ENCODE peak calls at places on chromosome 12, in six cellular contexts. One of them, this sample, is unnamed.

GRCh38 chr12:49069507-49070346 is at the start of gene RHEBL1:
- DNase-seq in EH: peak; percentile 97
- DNase-seq in progenitor cell of endocrine pancreas: peak; percentile 98
- DNase-seq in activated T-cell treated with anti-CD3 and anti-CD28 coated beads for 1 hour: peak; percentile 96
- DNase-seq in activated CD8-positive, alpha-beta memory T cell treated with anti-CD3 and anti-CD28 coated beads for 1 hour: peak; percentile 96
- DNase-seq in small intestine: peak; percentile 99
- DNase-seq in this sample: peak; percentile 100

GRCh38 chr12:11136075-11136474 is 1.6 kb upstream of the TAS2R30 start:
- DNase-seq in EH: no peak
- DNase-seq in progenitor cell of endocrine pancreas: no peak
- DNase-seq in activated T-cell treated with anti-CD3 and anti-CD28 coated beads for 1 hour: no peak
- DNase-seq in activated CD8-positive, alpha-beta memory T cell treated with anti-CD3 and anti-CD28 coated beads for 1 hour: no peak
- DNase-seq in small intestine: no peak
- DNase-seq in this sample: no peak

GRCh38 chr12:94560416-94561221 is 89.7 kb downstream of the TMCC3 start:
- DNase-seq in EH: peak; percentile 3
- DNase-seq in progenitor cell of endocrine pancreas: no peak
- DNase-seq in activated T-cell treated with anti-CD3 and anti-CD28 coated beads for 1 hour: no peak
- DNase-seq in activated CD8-positive, alpha-beta memory T cell treated with anti-CD3 and anti-CD28 coated beads for 1 hour: no peak
- DNase-seq in small intestine: peak; percentile 49
- DNase-seq in this sample: peak; percentile 72

GRCh38 chr12:101209319-101210302 is at the start of gene SLC5A8:
- DNase-seq in EH: no peak
- DNase-seq in progenitor cell of endocrine pancreas: peak; percentile 11
- DNase-seq in activated T-cell treated with anti-CD3 and anti-CD28 coated beads for 1 hour: no peak
- DNase-seq in activated CD8-positive, alpha-beta memory T cell treated with anti-CD3 and anti-CD28 coated beads for 1 hour: no peak
- DNase-seq in small intestine: no peak
- DNase-seq in this sample: peak; percentile 78

GRCh38 chr12:74322792-74323191 is 214.8 kb upstream of the ATXN7L3B start:
- DNase-seq in EH: no peak
- DNase-seq in progenitor cell of endocrine pancreas: no peak
- DNase-seq in activated T-cell treated with anti-CD3 and anti-CD28 coated beads for 1 hour: no peak
- DNase-seq in activated CD8-positive, alpha-beta memory T cell treated with anti-CD3 and anti-CD28 coated beads for 1 hour: no peak
- DNase-seq in small intestine: no peak
- DNase-seq in this sample: no peak

GRCh38 chr12:101459642-101460346 is 15.3 kb upstream of the SPIC start:
- DNase-seq in EH: peak; percentile 6
- DNase-seq in progenitor cell of endocrine pancreas: no peak
- DNase-seq in activated T-cell treated with anti-CD3 and anti-CD28 coated beads for 1 hour: no peak
- DNase-seq in activated CD8-positive, alpha-beta memory T cell treated with anti-CD3 and anti-CD28 coated beads for 1 hour: no peak
- DNase-seq in small intestine: peak; percentile 60
- DNase-seq in this sample: no peak

GRCh38 chr12:109693160-109693559 is 20.5 kb upstream of the FAM222A start:
- DNase-seq in EH: no peak
- DNase-seq in progenitor cell of endocrine pancreas: no peak
- DNase-seq in activated T-cell treated with anti-CD3 and anti-CD28 coated beads for 1 hour: no peak
- DNase-seq in activated CD8-positive, alpha-beta memory T cell treated with anti-CD3 and anti-CD28 coated beads for 1 hour: no peak
- DNase-seq in small intestine: no peak
- DNase-seq in this sample: no peak

GRCh38 chr12:119115296-119115905 is 63.3 kb upstream of the HSPB8 start:
- DNase-seq in EH: peak; percentile 45
- DNase-seq in progenitor cell of endocrine pancreas: peak; percentile 54
- DNase-seq in activated T-cell treated with anti-CD3 and anti-CD28 coated beads for 1 hour: no peak
- DNase-seq in activated CD8-positive, alpha-beta memory T cell treated with anti-CD3 and anti-CD28 coated beads for 1 hour: no peak
- DNase-seq in small intestine: peak; percentile 26
- DNase-seq in this sample: no peak

GRCh38 chr12:112905451-112906089 is 1.2 kb upstream of the OAS1 start:
- DNase-seq in EH: no peak
- DNase-seq in progenitor cell of endocrine pancreas: no peak
- DNase-seq in activated T-cell treated with anti-CD3 and anti-CD28 coated beads for 1 hour: no peak
- DNase-seq in activated CD8-positive, alpha-beta memory T cell treated with anti-CD3 and anti-CD28 coated beads for 1 hour: no peak
- DNase-seq in small intestine: peak; percentile 46
- DNase-seq in this sample: no peak

GRCh38 chr12:50201987-50202521 is 34.9 kb upstream of the CERS5 start:
- DNase-seq in EH: peak; percentile 99
- DNase-seq in progenitor cell of endocrine pancreas: no peak
- DNase-seq in activated T-cell treated with anti-CD3 and anti-CD28 coated beads for 1 hour: no peak
- DNase-seq in activated CD8-positive, alpha-beta memory T cell treated with anti-CD3 and anti-CD28 coated beads for 1 hour: no peak
- DNase-seq in small intestine: peak; percentile 57
- DNase-seq in this sample: no peak

GRCh38 chr12:124898200-124898950 is 16.1 kb downstream of the UBC start:
- DNase-seq in EH: peak; percentile 46
- DNase-seq in progenitor cell of endocrine pancreas: no peak
- DNase-seq in activated T-cell treated with anti-CD3 and anti-CD28 coated beads for 1 hour: peak; percentile 48
- DNase-seq in activated CD8-positive, alpha-beta memory T cell treated with anti-CD3 and anti-CD28 coated beads for 1 hour: peak; percentile 44
- DNase-seq in small intestine: peak; percentile 69
- DNase-seq in this sample: no peak

GRCh38 chr12:89883630-89884364 is 175.2 kb upstream of the ATP2B1 start:
- DNase-seq in EH: no peak
- DNase-seq in progenitor cell of endocrine pancreas: no peak
- DNase-seq in activated T-cell treated with anti-CD3 and anti-CD28 coated beads for 1 hour: no peak
- DNase-seq in activated CD8-positive, alpha-beta memory T cell treated with anti-CD3 and anti-CD28 coated beads for 1 hour: no peak
- DNase-seq in small intestine: no peak
- DNase-seq in this sample: no peak

GRCh38 chr12:105596731-105597130 is 266.2 kb downstream of the C12orf75 start:
- DNase-seq in EH: no peak
- DNase-seq in progenitor cell of endocrine pancreas: no peak
- DNase-seq in activated T-cell treated with anti-CD3 and anti-CD28 coated beads for 1 hour: no peak
- DNase-seq in activated CD8-positive, alpha-beta memory T cell treated with anti-CD3 and anti-CD28 coated beads for 1 hour: no peak
- DNase-seq in small intestine: no peak
- DNase-seq in this sample: no peak

GRCh38 chr12:30877110-30877875 is 49.3 kb upstream of the TSPAN11 start:
- DNase-seq in EH: no peak
- DNase-seq in progenitor cell of endocrine pancreas: no peak
- DNase-seq in activated T-cell treated with anti-CD3 and anti-CD28 coated beads for 1 hour: no peak
- DNase-seq in activated CD8-positive, alpha-beta memory T cell treated with anti-CD3 and anti-CD28 coated beads for 1 hour: no peak
- DNase-seq in small intestine: peak; percentile 6
- DNase-seq in this sample: no peak

GRCh38 chr12:31589896-31590729 is 823 bp downstream of the DENND5B start:
- DNase-seq in EH: peak; percentile 69
- DNase-seq in progenitor cell of endocrine pancreas: peak; percentile 75
- DNase-seq in activated T-cell treated with anti-CD3 and anti-CD28 coated beads for 1 hour: no peak
- DNase-seq in activated CD8-positive, alpha-beta memory T cell treated with anti-CD3 and anti-CD28 coated beads for 1 hour: peak; percentile 3
- DNase-seq in small intestine: peak; percentile 91
- DNase-seq in this sample: peak; percentile 92

GRCh38 chr12:11705010-11705409 is 55.5 kb downstream of the ETV6 start:
- DNase-seq in EH: peak; percentile 90
- DNase-seq in progenitor cell of endocrine pancreas: no peak
- DNase-seq in activated T-cell treated with anti-CD3 and anti-CD28 coated beads for 1 hour: no peak
- DNase-seq in activated CD8-positive, alpha-beta memory T cell treated with anti-CD3 and anti-CD28 coated beads for 1 hour: no peak
- DNase-seq in small intestine: no peak
- DNase-seq in this sample: no peak

GRCh38 chr12:50187084-50187900 is 20.1 kb upstream of the CERS5 start:
- DNase-seq in EH: peak; percentile 97
- DNase-seq in progenitor cell of endocrine pancreas: no peak
- DNase-seq in activated T-cell treated with anti-CD3 and anti-CD28 coated beads for 1 hour: no peak
- DNase-seq in activated CD8-positive, alpha-beta memory T cell treated with anti-CD3 and anti-CD28 coated beads for 1 hour: no peak
- DNase-seq in small intestine: no peak
- DNase-seq in this sample: no peak

GRCh38 chr12:105334568-105334967 is 4.1 kb downstream of the C12orf75 start:
- DNase-seq in EH: peak; percentile 78
- DNase-seq in progenitor cell of endocrine pancreas: no peak
- DNase-seq in activated T-cell treated with anti-CD3 and anti-CD28 coated beads for 1 hour: no peak
- DNase-seq in activated CD8-positive, alpha-beta memory T cell treated with anti-CD3 and anti-CD28 coated beads for 1 hour: no peak
- DNase-seq in small intestine: no peak
- DNase-seq in this sample: no peak

GRCh38 chr12:98893601-98894411 is 248.7 kb downstream of the APAF1 start:
- DNase-seq in EH: no peak
- DNase-seq in progenitor cell of endocrine pancreas: no peak
- DNase-seq in activated T-cell treated with anti-CD3 and anti-CD28 coated beads for 1 hour: no peak
- DNase-seq in activated CD8-positive, alpha-beta memory T cell treated with anti-CD3 and anti-CD28 coated beads for 1 hour: no peak
- DNase-seq in small intestine: no peak
- DNase-seq in this sample: no peak

GRCh38 chr12:12024958-12025682 is 45.6 kb upstream of the BCL2L14 start:
- DNase-seq in EH: no peak
- DNase-seq in progenitor cell of endocrine pancreas: no peak
- DNase-seq in activated T-cell treated with anti-CD3 and anti-CD28 coated beads for 1 hour: no peak
- DNase-seq in activated CD8-positive, alpha-beta memory T cell treated with anti-CD3 and anti-CD28 coated beads for 1 hour: no peak
- DNase-seq in small intestine: no peak
- DNase-seq in this sample: no peak

GRCh38 chr12:110750784-110751461 is 8.2 kb upstream of the PPP1CC start:
- DNase-seq in EH: peak; percentile 55
- DNase-seq in progenitor cell of endocrine pancreas: no peak
- DNase-seq in activated T-cell treated with anti-CD3 and anti-CD28 coated beads for 1 hour: no peak
- DNase-seq in activated CD8-positive, alpha-beta memory T cell treated with anti-CD3 and anti-CD28 coated beads for 1 hour: no peak
- DNase-seq in small intestine: no peak
- DNase-seq in this sample: no peak

GRCh38 chr12:95820096-95820703 is 29.6 kb upstream of the NTN4 start:
- DNase-seq in EH: peak; percentile 67
- DNase-seq in progenitor cell of endocrine pancreas: no peak
- DNase-seq in activated T-cell treated with anti-CD3 and anti-CD28 coated beads for 1 hour: no peak
- DNase-seq in activated CD8-positive, alpha-beta memory T cell treated with anti-CD3 and anti-CD28 coated beads for 1 hour: no peak
- DNase-seq in small intestine: peak; percentile 73
- DNase-seq in this sample: no peak

GRCh38 chr12:100138048-100138907 is 4.4 kb downstream of the BLTP3B start:
- DNase-seq in EH: peak; percentile 27
- DNase-seq in progenitor cell of endocrine pancreas: no peak
- DNase-seq in activated T-cell treated with anti-CD3 and anti-CD28 coated beads for 1 hour: no peak
- DNase-seq in activated CD8-positive, alpha-beta memory T cell treated with anti-CD3 and anti-CD28 coated beads for 1 hour: no peak
- DNase-seq in small intestine: no peak
- DNase-seq in this sample: no peak

This sample was measured in posterior vena cava.